ENCODE peak calls at places on chromosomes 2 and 18, in seven cellular contexts. One of them, this sample, is unnamed.

GRCh38 chr2:186927867-186928191 is 78.9 kb upstream of the ZSWIM2 start:
- DNase-seq in psoas muscle: no peak
- DNase-seq in PC-9: no peak
- DNase-seq in HCT116: no peak
- DNase-seq in heart right ventricle: no peak
- DNase-seq in HepG2: no peak
- DNase-seq in osteoblast: no peak
- DNase-seq in this sample: no peak

GRCh38 chr2:140975237-140975636 is 1155.6 kb downstream of the LRP1B start:
- DNase-seq in PC-9: no peak
- DNase-seq in HCT116: no peak
- DNase-seq in psoas muscle: no peak
- DNase-seq in heart right ventricle: no peak
- DNase-seq in osteoblast: no peak
- DNase-seq in HepG2: no peak
- DNase-seq in this sample: no peak

GRCh38 chr2:112811841-112812306 is 24.7 kb downstream of the IL1B start:
- DNase-seq in osteoblast: peak; percentile 75
- DNase-seq in heart right ventricle: peak; percentile 63
- DNase-seq in HCT116: no peak
- DNase-seq in PC-9: no peak
- DNase-seq in HepG2: peak; percentile 24
- DNase-seq in psoas muscle: no peak
- DNase-seq in this sample: no peak

GRCh38 chr2:11558206-11558886 is 24.5 kb downstream of the GREB1 start:
- DNase-seq in HCT116: no peak
- DNase-seq in heart right ventricle: peak; percentile 25
- DNase-seq in PC-9: no peak
- DNase-seq in osteoblast: no peak
- DNase-seq in HepG2: no peak
- DNase-seq in psoas muscle: peak; percentile 27
- DNase-seq in this sample: no peak

GRCh38 chr18:24514439-24514838 is 54.0 kb downstream of the HRH4 start:
- DNase-seq in HepG2: peak; percentile 30
- DNase-seq in heart right ventricle: no peak
- DNase-seq in osteoblast: peak; percentile 41
- DNase-seq in HCT116: peak; percentile 84
- DNase-seq in psoas muscle: no peak
- DNase-seq in PC-9: peak; percentile 48
- DNase-seq in this sample: no peak

GRCh38 chr2:235444101-235444597 is 49.7 kb upstream of the AGAP1 start:
- DNase-seq in HCT116: peak; percentile 45
- DNase-seq in heart right ventricle: no peak
- DNase-seq in HepG2: peak; percentile 36
- DNase-seq in PC-9: peak; percentile 97
- DNase-seq in psoas muscle: no peak
- DNase-seq in osteoblast: no peak
- DNase-seq in this sample: no peak

GRCh38 chr2:160142472-160142871 is 57.6 kb downstream of the ITGB6 start:
- DNase-seq in HCT116: no peak
- DNase-seq in psoas muscle: no peak
- DNase-seq in PC-9: no peak
- DNase-seq in HepG2: no peak
- DNase-seq in heart right ventricle: no peak
- DNase-seq in osteoblast: no peak
- DNase-seq in this sample: no peak

GRCh38 chr2:197256771-197257170 is 53.8 kb downstream of the ANKRD44 start:
- DNase-seq in HCT116: no peak
- DNase-seq in HepG2: no peak
- DNase-seq in psoas muscle: no peak
- DNase-seq in heart right ventricle: no peak
- DNase-seq in PC-9: no peak
- DNase-seq in osteoblast: no peak
- DNase-seq in this sample: no peak

GRCh38 chr2:227472265-227473018 is 486 bp downstream of the AGFG1 start:
- DNase-seq in PC-9: no peak
- DNase-seq in psoas muscle: peak; percentile 53
- DNase-seq in HepG2: no peak
- DNase-seq in HCT116: no peak
- DNase-seq in heart right ventricle: peak; percentile 19
- DNase-seq in osteoblast: peak; percentile 94
- DNase-seq in this sample: no peak

GRCh38 chr18:46336278-46337205 is 232.4 kb downstream of the HAUS1 start:
- DNase-seq in HCT116: no peak
- DNase-seq in heart right ventricle: no peak
- DNase-seq in HepG2: no peak
- DNase-seq in osteoblast: no peak
- DNase-seq in PC-9: no peak
- DNase-seq in psoas muscle: no peak
- DNase-seq in this sample: no peak

GRCh38 chr2:210997373-210997772 is 441.0 kb downstream of the CPS1 start:
- DNase-seq in psoas muscle: no peak
- DNase-seq in heart right ventricle: no peak
- DNase-seq in HepG2: no peak
- DNase-seq in PC-9: no peak
- DNase-seq in HCT116: no peak
- DNase-seq in osteoblast: no peak
- DNase-seq in this sample: no peak

GRCh38 chr18:71529708-71530303 is 1014.3 kb downstream of the CBLN2 start:
- DNase-seq in psoas muscle: no peak
- DNase-seq in HepG2: no peak
- DNase-seq in HCT116: no peak
- DNase-seq in osteoblast: no peak
- DNase-seq in PC-9: no peak
- DNase-seq in heart right ventricle: no peak
- DNase-seq in this sample: no peak

GRCh38 chr2:231270221-231271114 is 72.0 kb downstream of the ARMC9 start:
- DNase-seq in osteoblast: no peak
- DNase-seq in PC-9: no peak
- DNase-seq in HepG2: no peak
- DNase-seq in HCT116: no peak
- DNase-seq in heart right ventricle: no peak
- DNase-seq in psoas muscle: no peak
- DNase-seq in this sample: no peak

GRCh38 chr2:154694881-154695280 is 3.6 kb upstream of the KCNJ3 start:
- DNase-seq in PC-9: no peak
- DNase-seq in osteoblast: no peak
- DNase-seq in HCT116: no peak
- DNase-seq in HepG2: no peak
- DNase-seq in heart right ventricle: no peak
- DNase-seq in psoas muscle: no peak
- DNase-seq in this sample: no peak

GRCh38 chr18:45589559-45590041 is 25.7 kb upstream of the SLC14A2 start:
- DNase-seq in osteoblast: peak; percentile 96
- DNase-seq in HCT116: no peak
- DNase-seq in HepG2: no peak
- DNase-seq in psoas muscle: peak; percentile 33
- DNase-seq in heart right ventricle: no peak
- DNase-seq in PC-9: no peak
- DNase-seq in this sample: no peak

GRCh38 chr2:176753752-176754474 is 458.7 kb upstream of the HNRNPA3 start:
- DNase-seq in psoas muscle: peak; percentile 31
- DNase-seq in osteoblast: no peak
- DNase-seq in HCT116: no peak
- DNase-seq in heart right ventricle: no peak
- DNase-seq in PC-9: no peak
- DNase-seq in HepG2: no peak
- DNase-seq in this sample: no peak

DNA sequence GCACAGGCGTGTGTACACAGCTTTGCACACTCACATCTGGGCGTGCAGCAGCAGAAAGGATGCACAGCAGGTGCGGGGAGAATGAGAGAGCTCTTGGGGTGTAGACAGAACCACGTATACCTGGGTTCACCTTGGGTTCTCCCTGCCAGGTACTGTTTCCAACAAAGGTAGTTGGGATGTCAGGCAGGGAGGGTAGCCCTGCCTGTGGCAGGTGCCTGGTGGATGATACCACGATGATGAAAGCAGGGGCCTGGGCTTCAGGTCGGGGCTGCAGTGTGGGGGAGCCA is 6.5 kb upstream of the ARID5A start:
- DNase-seq in HCT116: no peak
- DNase-seq in HepG2: no peak
- DNase-seq in osteoblast: peak; percentile 52
- DNase-seq in heart right ventricle: no peak
- DNase-seq in psoas muscle: no peak
- DNase-seq in PC-9: no peak
- DNase-seq in this sample: no peak
- H3K4me1 ChIP-seq in HCT116: peaks cover 31% of the 10 kb centered on the region
- H3K4me1 ChIP-seq in HepG2: peaks cover 28% of the 10 kb centered on the region
- H3K4me1 ChIP-seq in osteoblast: peaks cover 57% of the 10 kb centered on the region
- H3K4me1 ChIP-seq in heart right ventricle: peaks cover 86% of the 10 kb centered on the region
- H3K4me1 ChIP-seq in psoas muscle: peaks cover 61% of the 10 kb centered on the region
- H3K4me1 ChIP-seq in PC-9: peaks cover 36% of the 10 kb centered on the region
- H3K4me1 ChIP-seq in this sample: peaks cover 77% of the 10 kb centered on the region

GRCh38 chr2:8345200-8345599 is 336.7 kb upstream of the ID2 start:
- DNase-seq in psoas muscle: no peak
- DNase-seq in PC-9: no peak
- DNase-seq in HepG2: no peak
- DNase-seq in heart right ventricle: no peak
- DNase-seq in HCT116: no peak
- DNase-seq in osteoblast: no peak
- DNase-seq in this sample: no peak

GRCh38 chr2:8344725-8345124 is 337.1 kb upstream of the ID2 start:
- DNase-seq in HepG2: no peak
- DNase-seq in heart right ventricle: no peak
- DNase-seq in psoas muscle: no peak
- DNase-seq in PC-9: no peak
- DNase-seq in HCT116: no peak
- DNase-seq in osteoblast: no peak
- DNase-seq in this sample: no peak

GRCh38 chr2:8346238-8346637 is 335.6 kb upstream of the ID2 start:
- DNase-seq in HepG2: no peak
- DNase-seq in HCT116: no peak
- DNase-seq in osteoblast: no peak
- DNase-seq in PC-9: no peak
- DNase-seq in psoas muscle: no peak
- DNase-seq in heart right ventricle: no peak
- DNase-seq in this sample: no peak

GRCh38 chr2:8346706-8347430 is 335.0 kb upstream of the ID2 start:
- DNase-seq in heart right ventricle: no peak
- DNase-seq in HepG2: no peak
- DNase-seq in psoas muscle: no peak
- DNase-seq in PC-9: no peak
- DNase-seq in osteoblast: no peak
- DNase-seq in HCT116: no peak
- DNase-seq in this sample: no peak

DNA sequence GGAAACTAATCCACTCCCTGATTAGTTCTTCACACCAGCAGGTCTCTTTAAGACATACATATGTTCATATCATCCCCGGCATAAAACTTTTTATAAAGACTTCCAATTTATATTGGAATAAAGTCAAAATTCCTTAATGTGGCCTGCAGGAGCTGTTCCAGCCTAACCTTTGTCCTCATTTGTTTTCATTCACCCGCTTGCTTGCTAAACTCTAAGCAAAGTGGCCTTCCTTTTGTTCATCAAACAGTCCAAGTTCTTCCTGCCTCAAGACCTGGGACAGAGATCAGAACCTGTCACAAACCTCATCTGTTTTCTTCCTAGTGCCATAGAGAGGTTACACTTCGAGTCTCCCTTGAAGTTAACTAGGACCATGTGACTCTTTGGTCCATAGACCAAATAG is 339.4 kb upstream of the ID2 start:
- DNase-seq in osteoblast: no peak
- DNase-seq in heart right ventricle: no peak
- DNase-seq in psoas muscle: no peak
- DNase-seq in HCT116: no peak
- DNase-seq in HepG2: no peak
- DNase-seq in PC-9: no peak
- DNase-seq in this sample: no peak
- H3K4me3 ChIP-seq in osteoblast: no peak overlapping the region
- H3K4me3 ChIP-seq in heart right ventricle: no peak overlapping the region
- H3K4me3 ChIP-seq in psoas muscle: no peak overlapping the region
- H3K4me3 ChIP-seq in HCT116: no peak overlapping the region
- H3K4me3 ChIP-seq in HepG2: no peak overlapping the region
- H3K4me3 ChIP-seq in PC-9: no peak overlapping the region
- H3K4me3 ChIP-seq in this sample: no peak overlapping the region

DNA sequence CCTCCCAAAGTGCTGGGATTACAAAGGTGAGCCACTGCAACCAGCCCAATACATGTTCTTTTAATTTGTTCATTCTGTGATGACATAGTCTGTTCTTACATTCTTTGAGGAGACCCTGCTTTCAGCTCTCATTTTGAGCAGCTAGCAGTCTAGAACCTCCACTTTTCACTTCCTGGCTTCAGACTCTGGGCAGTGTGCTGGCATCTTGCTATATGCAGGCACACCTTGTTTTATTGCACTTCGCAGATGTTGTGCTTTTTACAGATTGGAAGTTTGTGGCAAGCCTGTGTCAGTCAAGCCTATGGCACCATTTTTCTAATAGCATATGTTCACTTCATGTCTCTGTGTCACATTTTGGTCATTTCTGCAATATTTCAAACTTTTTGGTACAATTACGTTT is 72.4 kb downstream of the PRKCE start:
- DNase-seq in HCT116: no peak
- DNase-seq in HepG2: no peak
- DNase-seq in psoas muscle: no peak
- DNase-seq in osteoblast: peak; percentile 6
- DNase-seq in PC-9: no peak
- DNase-seq in heart right ventricle: no peak
- DNase-seq in this sample: no peak
- TF ChIP-seq CTCF in HCT116: no peak
- TF ChIP-seq CTCF in HepG2: no peak
- TF ChIP-seq CTCF in psoas muscle: no peak
- TF ChIP-seq CTCF in osteoblast: no peak
- TF ChIP-seq CTCF in PC-9: no peak
- TF ChIP-seq CTCF in heart right ventricle: no peak
- TF ChIP-seq CTCF in this sample: no peak

DNA sequence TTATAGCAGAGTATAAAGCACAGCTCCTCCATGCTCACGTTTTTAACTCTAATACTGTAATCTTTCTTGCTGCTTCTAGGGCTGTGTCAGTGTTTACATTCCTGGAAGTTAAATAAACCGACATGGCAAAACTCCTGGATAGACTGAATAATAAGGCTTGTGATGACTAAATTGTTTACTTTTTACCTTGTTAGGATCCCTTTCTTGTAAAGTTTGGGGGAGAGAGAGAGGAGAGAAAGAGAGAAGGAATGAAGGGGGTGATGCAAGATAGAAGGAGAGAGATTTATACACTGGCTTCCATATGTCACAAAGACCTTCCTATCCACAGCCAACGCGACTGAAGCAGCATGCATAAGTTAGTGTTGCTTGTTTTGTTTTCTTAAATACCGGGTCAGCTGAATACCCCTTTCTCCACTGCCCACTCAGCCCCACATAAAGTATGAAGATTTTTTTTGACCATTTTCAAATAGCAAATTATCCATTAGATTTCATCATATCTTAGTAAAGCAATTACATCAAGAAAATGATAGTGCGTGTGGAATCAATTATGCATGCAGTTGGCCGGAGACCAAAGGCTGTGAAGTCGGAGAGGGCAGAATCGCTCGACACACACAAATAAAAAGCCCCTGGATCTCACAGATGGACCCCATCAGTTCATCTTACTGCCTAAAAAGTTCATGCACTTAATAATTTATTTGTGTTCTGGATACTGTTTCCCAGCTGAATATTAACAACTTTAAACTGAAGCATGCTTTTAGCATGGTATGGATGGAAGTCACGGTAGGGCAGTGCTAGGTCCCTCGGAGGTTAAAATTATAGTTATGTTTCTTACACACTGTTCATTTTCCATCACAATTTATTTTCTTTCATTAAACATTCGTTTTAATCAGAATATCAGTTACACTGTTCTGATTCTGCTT is 20.1 kb downstream of the BCL11A start:
- DNase-seq in PC-9: no peak
- DNase-seq in HepG2: peak; percentile 36
- DNase-seq in HCT116: no peak
- DNase-seq in psoas muscle: no peak
- DNase-seq in osteoblast: no peak
- DNase-seq in heart right ventricle: no peak
- DNase-seq in this sample: no peak
- H3K4me1 ChIP-seq in PC-9: no peaks in the 10 kb centered on the region
- H3K4me1 ChIP-seq in HepG2: peaks cover 21% of the 10 kb centered on the region
- H3K4me1 ChIP-seq in HCT116: no peaks in the 10 kb centered on the region
- H3K4me1 ChIP-seq in psoas muscle: no peaks in the 10 kb centered on the region
- H3K4me1 ChIP-seq in osteoblast: no peaks in the 10 kb centered on the region
- H3K4me1 ChIP-seq in heart right ventricle: peaks cover 47% of the 10 kb centered on the region
- H3K4me1 ChIP-seq in this sample: no peaks in the 10 kb centered on the region